ENCODE peak calls at places on chromosomes 3 and 15, in seven cellular contexts. M, Y, J, K, I, E and D are unnamed samples.

GRCh38 chr3:149577801-149578200 is 80.0 kb downstream of the WWTR1 start:
- DNase-seq in M (no peak), Y (no peak), J (no peak), K (no peak), I (no peak), E (no peak), D (no peak)

GRCh38 chr3:107650788-107651187 is 128.0 kb downstream of the BBX start:
- DNase-seq in M (no peak), Y (no peak), J (no peak), K (no peak), I (no peak), E (no peak), D (no peak)

GRCh38 chr3:24514139-24514538 is 19.5 kb upstream of the THRB start:
- DNase-seq in M (no peak), Y (no peak), J (no peak), K (no peak), I (no peak), E (no peak), D (no peak)

GRCh38 chr3:103499132-103499885 is 1064.5 kb downstream of the ZPLD1 start:
- DNase-seq in M (peak; percentile 49), Y (peak; percentile 36), J (peak; percentile 46), K (no peak), I (peak; percentile 60), E (no peak), D (no peak)

GRCh38 chr3:52487788-52488691 is 7.1 kb upstream of the STAB1 start:
- DNase-seq in M (no peak), Y (no peak), J (no peak), K (no peak), I (no peak), E (no peak), D (no peak)

GRCh38 chr3:55445551-55445950 is 41.6 kb downstream of the WNT5A start:
- DNase-seq in M (no peak), Y (no peak), J (no peak), K (no peak), I (no peak), E (no peak), D (no peak)

GRCh38 chr3:74643636-74644035 is 29.2 kb upstream of the CNTN3 start:
- DNase-seq in M (peak; percentile 28), Y (peak; percentile 81), J (peak; percentile 95), K (no peak), I (peak; percentile 78), E (peak; percentile 89), D (no peak)

GRCh38 chr3:108106031-108106430 is 15.2 kb upstream of the CD47 start:
- DNase-seq in M (peak; percentile 71), Y (peak; percentile 81), J (peak; percentile 82), K (no peak), I (no peak), E (no peak), D (no peak)

GRCh38 chr15:22952826-22953579 is 27.2 kb downstream of the CYFIP1 start:
- DNase-seq in M (no peak), Y (peak; percentile 49), J (no peak), K (no peak), I (peak; percentile 77), E (no peak), D (no peak)

DNA sequence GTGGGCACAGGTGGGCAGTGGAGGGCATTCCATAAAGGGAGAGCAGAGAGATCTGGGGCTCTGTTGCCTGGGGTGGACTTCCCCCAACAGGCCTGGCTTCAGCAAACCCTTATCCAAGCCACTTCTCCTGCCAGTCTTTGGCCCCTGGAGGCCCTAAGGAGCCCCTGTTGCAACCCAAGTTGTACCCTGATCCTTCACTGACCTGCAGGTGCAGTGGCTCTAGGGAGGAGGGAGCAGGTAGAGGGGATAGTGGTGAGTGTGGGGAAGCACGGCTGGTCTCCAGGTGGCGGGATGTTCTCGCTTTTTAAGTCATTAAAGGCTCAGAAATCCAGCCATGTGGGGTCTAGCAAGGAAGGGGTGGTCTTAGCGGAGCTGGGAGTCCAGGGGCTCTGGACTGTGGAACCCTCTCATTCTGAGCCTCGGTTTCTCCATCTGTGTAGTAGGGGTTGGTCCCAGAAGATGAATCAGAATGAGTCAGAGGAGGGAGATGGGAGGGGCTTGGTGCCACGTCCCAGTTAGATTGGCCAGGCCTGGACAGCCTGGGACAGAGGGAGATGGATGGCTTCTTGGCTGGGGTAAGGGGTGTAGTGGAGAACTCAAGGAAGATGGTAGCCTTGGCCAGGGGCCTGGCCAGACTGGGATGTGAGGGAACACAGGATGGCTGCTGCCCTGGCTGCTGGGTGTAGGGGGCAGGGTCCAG is 2.6 kb downstream of the ZBTB47 start:
- DNase-seq in M (peak; percentile 55), Y (peak; percentile 77), J (peak; percentile 38), K (no peak), I (peak; percentile 35), E (peak; percentile 18), D (no peak)
- TF ChIP-seq CTCF in M (no peak), Y (no peak), J (no peak), K (no peak), I (no peak), E (no peak), D (no peak)

GRCh38 chr15:99986297-99987118 is 253.3 kb upstream of the LYSMD4 start:
- DNase-seq in M (no peak), Y (no peak), J (peak; percentile 45), K (no peak), I (no peak), E (no peak), D (no peak)

GRCh38 chr15:99987701-99988100 is 254.5 kb upstream of the LYSMD4 start:
- DNase-seq in M (no peak), Y (no peak), J (no peak), K (peak; percentile 17), I (no peak), E (no peak), D (no peak)

GRCh38 chr15:99984491-99985243 is 251.4 kb upstream of the LYSMD4 start:
- DNase-seq in M (no peak), Y (no peak), J (no peak), K (no peak), I (no peak), E (no peak), D (no peak)

GRCh38 chr15:99987119-99987506 is 253.9 kb upstream of the LYSMD4 start:
- DNase-seq in M (no peak), Y (no peak), J (no peak), K (peak; percentile 35), I (no peak), E (no peak), D (no peak)

DNA sequence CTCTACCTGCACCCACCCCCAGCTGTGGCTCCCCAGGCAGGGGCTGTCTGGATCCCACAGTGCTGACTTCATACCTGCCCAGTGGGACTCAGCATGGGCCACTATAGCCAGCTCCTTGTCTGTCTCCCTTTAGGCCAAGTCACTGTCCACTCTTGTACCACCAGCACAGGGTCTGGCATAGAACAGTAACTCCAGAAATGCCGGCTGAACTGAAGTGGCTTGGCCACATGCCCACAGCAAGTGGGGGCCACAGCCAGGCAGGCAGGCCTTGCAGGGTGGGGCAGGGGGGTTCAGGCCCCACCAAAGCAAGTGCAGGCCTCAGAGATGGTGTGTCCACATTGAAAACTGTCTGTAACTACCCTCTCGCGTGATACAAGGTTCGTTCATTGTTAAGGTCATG is 252.6 kb upstream of the LYSMD4 start:
- DNase-seq in M (no peak), Y (no peak), J (no peak), K (no peak), I (no peak), E (no peak), D (no peak)
- H3K4me3 ChIP-seq in M (no peak overlapping the region), Y (no peak overlapping the region), J (no peak overlapping the region), K (no peak overlapping the region), I (no peak overlapping the region), E (no peak overlapping the region), D (no peak overlapping the region)

GRCh38 chr15:74196175-74196574 is 6.4 kb downstream of the STRA6 start:
- DNase-seq in M (peak; percentile 98), Y (peak; percentile 90), J (peak; percentile 88), K (no peak), I (peak; percentile 94), E (peak; percentile 72), D (no peak)
- TF ChIP-seq CTCF in M (no peak), Y (no peak), J (no peak), K (no peak), I (no peak), E (no peak), D (no peak)

GRCh38 chr3:147299656-147300055 is 106.7 kb downstream of the ZIC4 start:
- DNase-seq in M (peak; percentile 65), Y (peak; percentile 64), J (peak; percentile 60), K (no peak), I (peak; percentile 14), E (no peak), D (no peak)

GRCh38 chr3:147297756-147298155 is 108.6 kb downstream of the ZIC4 start:
- DNase-seq in M (no peak), Y (no peak), J (peak; percentile 49), K (no peak), I (peak; percentile 9), E (no peak), D (no peak)

GRCh38 chr3:147301781-147302180 is 104.6 kb downstream of the ZIC4 start:
- DNase-seq in M (no peak), Y (no peak), J (no peak), K (no peak), I (no peak), E (no peak), D (no peak)

DNA sequence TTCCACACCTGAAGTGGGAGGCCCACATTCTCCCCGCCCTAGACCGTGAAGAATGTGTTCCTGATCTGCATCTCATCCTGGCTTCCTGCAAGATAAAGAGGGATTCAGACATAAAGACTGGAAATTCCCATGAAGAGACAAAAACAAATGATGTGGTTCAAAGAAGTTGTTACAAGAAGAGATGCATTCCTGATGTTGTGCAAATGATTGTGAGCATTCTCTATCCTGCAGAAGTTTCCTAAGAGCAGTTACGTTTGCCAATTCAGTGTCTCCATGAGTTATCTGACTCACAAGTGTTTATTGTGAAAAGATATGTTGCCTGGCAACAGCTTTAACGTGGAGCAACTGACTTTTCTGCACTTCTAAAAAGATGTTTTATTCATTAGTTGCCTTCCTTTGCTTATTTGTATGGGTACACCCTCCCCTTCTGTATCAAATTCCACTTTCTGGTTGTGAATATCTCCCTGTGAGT is 107.8 kb downstream of the ZIC4 start:
- DNase-seq in M (peak; percentile 98), Y (peak; percentile 96), J (peak; percentile 99), K (no peak), I (peak; percentile 95), E (no peak), D (no peak)
- H3K4me3 ChIP-seq in M (no peak overlapping the region), Y (no peak overlapping the region), J (peak overlapping the region; percentile 8), K (no peak overlapping the region), I (no peak overlapping the region), E (no peak overlapping the region), D (no peak overlapping the region)

GRCh38 chr3:142886938-142887337 is 1.9 kb downstream of the PCOLCE2 start:
- DNase-seq in M (peak; percentile 35), Y (peak; percentile 65), J (peak; percentile 66), K (no peak), I (peak; percentile 56), E (no peak), D (no peak)

GRCh38 chr3:142886021-142886420 is 2.9 kb downstream of the PCOLCE2 start:
- DNase-seq in M (no peak), Y (no peak), J (no peak), K (no peak), I (no peak), E (no peak), D (no peak)

GRCh38 chr3:142889263-142890014 is 556 bp upstream of the PCOLCE2 start:
- DNase-seq in M (no peak), Y (no peak), J (no peak), K (no peak), I (no peak), E (no peak), D (no peak)

GRCh38 chr3:142888484-142889262 is at the start of gene PCOLCE2:
- DNase-seq in M (no peak), Y (peak; percentile 49), J (no peak), K (peak; percentile 69), I (no peak), E (peak; percentile 14), D (no peak)

GRCh38 chr3:142888099-142888483 is 792 bp downstream of the PCOLCE2 start:
- DNase-seq in M (no peak), Y (peak; percentile 46), J (peak; percentile 48), K (no peak), I (peak; percentile 43), E (no peak), D (no peak)
- TF ChIP-seq CTCF in M (peak; percentile 5), Y (no peak), J (no peak), K (no peak), I (no peak), E (no peak), D (no peak)